ENCODE peak calls at places on chromosomes 6 and 20, in six cellular contexts. H is neural crest cell, U is GM03348, V is AG08396, M is progenitor cell of endocrine pancreas, C is AML-193. T is an unnamed sample.

GRCh38 chr6:19896580-19897010 is 59.4 kb downstream of the ID4 start:
- DNase-seq in H (no peak), U (no peak), V (no peak), M (no peak), C (no peak), T (no peak)

GRCh38 chr6:34795836-34796425 is 4.0 kb downstream of the BLTP3A start:
- DNase-seq in H (no peak), U (peak; percentile 36), V (peak; percentile 42), M (no peak), C (no peak), T (no peak)

GRCh38 chr6:10556496-10557391 is 35.6 kb downstream of the GCNT2 start:
- DNase-seq in H (no peak), U (no peak), V (no peak), M (no peak), C (no peak), T (no peak)

GRCh38 chr20:50645253-50646068 is 45.9 kb downstream of the RIPOR3 start:
- DNase-seq in H (no peak), U (peak; percentile 93), V (peak; percentile 92), M (peak; percentile 50), C (no peak), T (no peak)

GRCh38 chr20:11178946-11179654 is 505.3 kb upstream of the JAG1 start:
- DNase-seq in H (no peak), U (peak; percentile 40), V (peak; percentile 29), M (no peak), C (no peak), T (no peak)

GRCh38 chr6:43096451-43097097 is 20.5 kb downstream of the PTK7 start:
- DNase-seq in H (peak; percentile 12), U (peak; percentile 80), V (peak; percentile 61), M (peak; percentile 22), C (no peak), T (no peak)

GRCh38 chr6:128763599-128764300 is 119.2 kb upstream of the LAMA2 start:
- DNase-seq in H (no peak), U (no peak), V (no peak), M (no peak), C (no peak), T (no peak)

GRCh38 chr6:39357998-39358686 is 35.6 kb upstream of the KCNK16 start:
- DNase-seq in H (no peak), U (peak; percentile 29), V (no peak), M (no peak), C (no peak), T (no peak)

GRCh38 chr6:98416027-98416426 is 418.3 kb upstream of the POU3F2 start:
- DNase-seq in H (no peak), U (no peak), V (no peak), M (no peak), C (no peak), T (no peak)

GRCh38 chr6:16707101-16707783 is 54.0 kb downstream of the ATXN1 start:
- DNase-seq in H (no peak), U (no peak), V (no peak), M (no peak), C (no peak), T (no peak)

GRCh38 chr6:152600022-152600421 is 37.1 kb downstream of the SYNE1 start:
- DNase-seq in H (no peak), U (no peak), V (no peak), M (no peak), C (no peak), T (no peak)

GRCh38 chr20:11686900-11687543 is 230.7 kb upstream of the BTBD3 start:
- DNase-seq in H (no peak), U (peak; percentile 36), V (peak; percentile 38), M (no peak), C (no peak), T (no peak)

GRCh38 chr6:113857565-113858066 is 471 bp downstream of the MARCKS start:
- DNase-seq in H (no peak), U (peak; percentile 58), V (peak; percentile 53), M (no peak), C (no peak), T (no peak)

GRCh38 chr20:62818592-62819493 is 2.0 kb downstream of the COL9A3 start:
- DNase-seq in H (peak; percentile 60), U (peak; percentile 28), V (peak; percentile 62), M (no peak), C (no peak), T (no peak)

GRCh38 chr6:5749016-5749665 is 257.6 kb downstream of the NRN1 start:
- DNase-seq in H (no peak), U (no peak), V (no peak), M (no peak), C (no peak), T (no peak)

GRCh38 chr6:82144007-82144851 is 103.3 kb downstream of the IBTK start:
- DNase-seq in H (no peak), U (peak; percentile 76), V (peak; percentile 77), M (no peak), C (no peak), T (peak; percentile 71)

GRCh38 chr6:158770533-158770932 is 48.6 kb downstream of the EZR start:
- DNase-seq in H (no peak), U (no peak), V (no peak), M (no peak), C (no peak), T (no peak)